ENCODE peak calls at places on chromosomes 2 and 18, in seven cellular contexts. G is aorta, A is heart left ventricle, J is upper lobe of left lung, R is fibroblast of lung, B is AG04450, F is hepatocyte. T is an unnamed sample.

GRCh38 chr2:144508162-144508765 is 11.7 kb downstream of the ZEB2 start:
- DNase-seq in R (peak; percentile 50), F (no peak), B (no peak), A (no peak), J (no peak), G (no peak), T (no peak)

GRCh38 chr2:37472959-37473358 is 128.5 kb downstream of the QPCT start:
- DNase-seq in B (no peak), R (peak; percentile 88), G (peak; percentile 79), A (no peak), J (peak; percentile 72), F (no peak), T (peak; percentile 33)

GRCh38 chr2:112181571-112182290 is 43.5 kb downstream of the FBLN7 start:
- DNase-seq in G (no peak), F (peak; percentile 28), R (no peak), J (no peak), B (no peak), A (no peak), T (no peak)

GRCh38 chr2:152925540-152926448 is 207.4 kb downstream of the ARL6IP6 start:
- DNase-seq in G (no peak), J (peak; percentile 63), B (no peak), F (peak; percentile 81), R (peak; percentile 6), A (peak; percentile 30), T (peak; percentile 45)

GRCh38 chr2:114122861-114123391 is 233.0 kb downstream of the ACTR3 start:
- DNase-seq in R (no peak), G (no peak), J (no peak), B (no peak), F (no peak), A (no peak), T (no peak)

GRCh38 chr2:157473585-157473984 is 29.7 kb upstream of the CYTIP start:
- DNase-seq in J (no peak), A (no peak), B (no peak), R (no peak), G (no peak), F (no peak), T (no peak)

GRCh38 chr2:230537531-230537976 is 121.6 kb downstream of the SP100 start:
- DNase-seq in A (no peak), B (no peak), G (no peak), J (no peak), R (no peak), F (no peak), T (no peak)

GRCh38 chr18:59715966-59716369 is 18.7 kb upstream of the CCBE1 start:
- DNase-seq in J (no peak), A (no peak), B (peak; percentile 65), R (peak; percentile 87), F (no peak), G (no peak), T (peak; percentile 87)

GRCh38 chr2:197810023-197810422 is 5.6 kb downstream of the PLCL1 start:
- DNase-seq in G (no peak), J (no peak), B (no peak), A (no peak), R (no peak), F (no peak), T (no peak)

GRCh38 chr2:108988796-108989713 is at the start of gene EDAR:
- DNase-seq in R (peak; percentile 15), B (no peak), G (no peak), A (no peak), F (peak; percentile 77), J (peak; percentile 48), T (no peak)

GRCh38 chr18:55323051-55323994 is 264.7 kb downstream of the TCF4 start:
- DNase-seq in R (peak; percentile 58), J (no peak), B (no peak), G (no peak), A (no peak), F (no peak), T (no peak)

GRCh38 chr2:224171226-224171625 is 132.1 kb upstream of the SERPINE2 start:
- DNase-seq in R (no peak), B (no peak), G (no peak), J (no peak), A (no peak), F (no peak), T (no peak)

GRCh38 chr18:13811993-13812392 is 12.0 kb upstream of the MC5R start:
- DNase-seq in F (no peak), R (no peak), J (no peak), B (no peak), G (no peak), A (no peak), T (no peak)

DNA sequence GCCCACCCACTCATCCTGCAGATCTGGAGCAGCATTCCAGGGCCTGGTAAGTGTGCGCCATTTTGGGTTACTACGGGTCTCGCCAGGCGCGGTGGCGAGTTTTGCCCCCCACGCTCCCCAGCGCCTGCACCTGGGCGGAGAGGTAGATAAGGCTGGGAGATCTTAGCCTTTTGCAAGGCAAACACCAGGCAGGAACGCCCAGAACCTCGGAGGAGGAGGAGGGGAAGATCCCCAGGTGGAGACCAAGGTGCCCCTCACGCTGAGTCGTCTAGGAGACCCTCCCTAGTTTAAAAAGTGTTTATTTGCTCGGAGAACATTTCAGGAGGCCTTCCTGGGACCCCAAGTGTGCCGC is 365 bp upstream of the RAMP1 start:
- DNase-seq in J (no peak), A (no peak), F (no peak), G (no peak), R (no peak), B (no peak), T (no peak)
- H3K27ac ChIP-seq in J (no peak overlapping the region), A (peak overlapping the region; percentile 87), F (peak overlapping the region; percentile 82), G (no peak overlapping the region), R (no peak overlapping the region), B (no peak overlapping the region), T (no peak overlapping the region)

DNA sequence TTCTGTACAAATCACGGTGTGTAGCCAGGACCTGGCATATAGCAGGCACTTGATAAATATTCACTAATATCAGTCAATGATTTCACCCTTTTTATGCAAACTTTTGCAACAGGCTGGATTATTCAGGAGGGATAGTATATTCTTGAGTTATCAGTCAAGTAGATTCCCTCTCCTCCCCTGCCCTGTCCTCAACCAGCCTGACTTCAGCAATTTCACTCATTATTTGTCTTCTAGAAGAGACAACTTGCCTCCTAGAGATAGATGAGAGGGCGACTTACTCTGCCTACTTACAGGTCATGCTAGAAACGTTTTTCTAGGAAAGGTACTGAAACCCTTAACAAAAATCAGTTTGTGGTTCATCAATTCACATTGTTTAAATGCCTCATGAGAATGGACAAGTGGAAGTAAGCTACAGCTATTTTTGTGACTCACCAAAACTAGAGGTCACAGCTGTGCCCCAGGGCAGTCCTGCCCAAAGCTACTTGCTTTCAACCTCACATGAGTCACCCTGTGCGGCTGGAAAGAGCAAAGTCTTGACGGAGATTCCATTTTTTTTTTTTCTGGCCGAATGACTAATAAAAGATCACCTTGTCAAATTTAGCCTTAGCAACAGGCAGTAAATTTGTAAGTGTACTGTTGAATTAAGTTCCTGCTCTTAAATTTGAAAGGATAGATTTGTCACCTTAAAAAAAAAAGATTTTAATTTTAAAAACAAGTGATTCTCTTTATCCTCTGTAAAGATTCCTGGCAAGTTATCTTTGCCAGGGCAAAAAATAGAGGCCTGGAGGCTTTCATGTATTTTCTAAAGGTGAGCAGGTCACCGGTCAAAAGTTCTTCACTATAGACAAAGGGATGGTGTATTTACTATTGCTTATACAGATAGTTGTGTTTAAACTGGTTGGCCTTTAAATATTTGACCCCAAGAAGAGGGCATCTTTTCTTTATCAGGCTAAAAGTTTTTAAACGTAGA is 109.0 kb upstream of the SLC35G4 start:
- DNase-seq in R (peak; percentile 97), A (peak; percentile 36), G (no peak), B (peak; percentile 91), J (no peak), F (peak; percentile 79), T (peak; percentile 95)
- H3K27ac ChIP-seq in R (peak overlapping the region; percentile 67), A (no peak overlapping the region), G (no peak overlapping the region), B (peak overlapping the region; percentile 40), J (no peak overlapping the region), F (peak overlapping the region; percentile 63), T (no peak overlapping the region)

GRCh38 chr2:146806295-146807005 is 1038.4 kb upstream of the ACVR2A start:
- DNase-seq in J (no peak), B (no peak), R (peak; percentile 71), A (no peak), F (no peak), G (no peak), T (no peak)
- H3K27ac ChIP-seq in J (no peak overlapping the region), B (no peak overlapping the region), R (no peak overlapping the region), A (no peak overlapping the region), F (no peak overlapping the region), G (no peak overlapping the region), T (no peak overlapping the region)

GRCh38 chr2:46879511-46879910 is 36.1 kb downstream of the MCFD2 start:
- DNase-seq in B (no peak), R (no peak), F (no peak), G (no peak), J (no peak), A (no peak), T (no peak)

GRCh38 chr2:46878240-46878877 is 37.2 kb downstream of the MCFD2 start:
- DNase-seq in J (no peak), G (no peak), F (no peak), B (no peak), A (no peak), R (no peak), T (no peak)

GRCh38 chr2:46876741-46877384 is 38.7 kb downstream of the MCFD2 start:
- DNase-seq in B (no peak), F (peak; percentile 68), G (no peak), A (peak; percentile 68), J (peak; percentile 61), R (peak; percentile 84), T (peak; percentile 34)

GRCh38 chr2:46877619-46878113 is 37.9 kb downstream of the MCFD2 start:
- DNase-seq in J (no peak), F (no peak), B (no peak), R (no peak), A (no peak), G (no peak), T (no peak)

GRCh38 chr2:46878886-46879285 is 36.7 kb downstream of the MCFD2 start:
- DNase-seq in G (no peak), R (peak; percentile 73), J (no peak), A (peak; percentile 88), B (no peak), F (no peak), T (no peak)
- H3K27ac ChIP-seq in G (no peak overlapping the region), R (peak overlapping the region; percentile 81), J (no peak overlapping the region), A (no peak overlapping the region), B (peak overlapping the region; percentile 68), F (no peak overlapping the region), T (no peak overlapping the region)

DNA sequence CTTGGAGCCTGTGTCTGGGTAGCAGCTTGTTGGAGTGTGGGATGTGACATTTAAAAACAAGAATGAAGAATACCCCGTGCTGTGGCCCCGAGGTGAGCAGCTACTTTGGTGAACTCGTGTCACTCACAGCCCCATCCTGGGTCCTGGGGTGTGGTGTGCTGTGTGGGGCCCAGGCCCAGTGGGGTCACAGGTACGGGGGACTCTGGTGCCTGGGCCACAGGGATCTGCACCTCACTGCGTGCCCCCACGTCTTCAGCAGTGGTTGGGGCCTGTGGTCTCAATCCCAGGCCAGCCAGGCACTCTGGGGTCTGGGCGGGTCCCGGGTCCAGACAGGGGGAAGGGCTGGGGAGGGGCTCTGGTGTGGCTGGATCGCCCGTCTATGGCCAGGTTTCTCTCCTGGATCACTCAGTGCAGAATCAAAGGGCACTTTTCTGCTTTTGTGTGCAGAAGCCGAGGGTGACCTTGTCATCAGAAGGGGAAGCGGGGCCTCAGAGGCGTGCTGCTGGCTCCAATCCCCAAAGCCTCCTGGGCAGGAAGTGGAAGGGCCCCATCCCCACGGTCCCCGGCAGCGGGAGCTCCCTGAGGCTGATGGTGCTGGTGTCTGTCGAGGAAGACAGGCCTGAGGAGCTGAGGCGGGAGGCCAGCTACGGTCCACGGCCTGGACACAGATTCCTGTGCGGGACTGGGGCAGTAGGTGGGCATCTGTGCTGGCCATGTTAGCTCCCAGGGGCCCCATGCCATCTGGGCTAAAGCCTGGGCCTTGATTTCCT is 1.4 kb downstream of the GPR35 start:
- DNase-seq in G (peak; percentile 68), J (peak; percentile 60), A (peak; percentile 38), R (no peak), B (no peak), F (peak; percentile 53), T (no peak)
- H3K27ac ChIP-seq in G (no peak overlapping the region), J (no peak overlapping the region), A (no peak overlapping the region), R (no peak overlapping the region), B (no peak overlapping the region), F (peak overlapping the region; percentile 43), T (no peak overlapping the region)

GRCh38 chr2:43102366-43103092 is 123.9 kb downstream of the ZFP36L2 start:
- DNase-seq in B (no peak), J (no peak), G (no peak), R (peak; percentile 87), A (peak; percentile 68), F (no peak), T (no peak)
- H3K27ac ChIP-seq in B (peak overlapping the region; percentile 89), J (peak overlapping the region; percentile 80), G (peak overlapping the region; percentile 76), R (peak overlapping the region; percentile 65), A (peak overlapping the region; percentile 98), F (peak overlapping the region; percentile 64), T (peak overlapping the region; percentile 69)

T was measured in epithelial cell of prostate.